ENCODE peak calls at places on chromosomes 13 and 19, in six cellular contexts. D is choroid plexus epithelial cell, Y is tibial artery, Q is astrocyte of the cerebellum, I is dorsolateral prefrontal cortex, R is body of pancreas. H is an unnamed sample.
A peak's percentile ranks its signal among the peaks of the same experiment; 100 is the strongest.

GRCh38 chr13:79709526-79709925 is 228.6 kb downstream of the NDFIP2 start:
- DNase-seq in R (no peak), Q (peak; percentile 22), Y (no peak), D (peak; percentile 22), I (no peak), H (no peak)

GRCh38 chr13:113401452-113402415 is 37.8 kb upstream of the GRTP1 start:
- DNase-seq in Q (no peak), D (no peak), I (peak; percentile 24), R (no peak), Y (no peak), H (no peak)

GRCh38 chr19:55418185-55418584 is 10.6 kb upstream of the UBE2S start:
- DNase-seq in D (peak; percentile 92), Y (no peak), R (peak; percentile 71), I (peak; percentile 52), Q (peak; percentile 76), H (no peak)

GRCh38 chr13:97198753-97199152 is 23.4 kb upstream of the MBNL2 start:
- DNase-seq in Q (no peak), I (no peak), Y (no peak), R (no peak), D (no peak), H (no peak)

GRCh38 chr13:45108716-45109706 is 11.3 kb upstream of the GTF2F2 start:
- DNase-seq in D (peak; percentile 99), I (no peak), Q (peak; percentile 68), Y (no peak), R (peak; percentile 13), H (no peak)

GRCh38 chr13:43284162-43284561 is 260.8 kb downstream of the DNAJC15 start:
- DNase-seq in Y (no peak), D (peak; percentile 56), Q (no peak), I (no peak), R (no peak), H (no peak)

GRCh38 chr13:43663474-43664090 is 123.2 kb downstream of the ENOX1 start:
- DNase-seq in I (no peak), Q (peak; percentile 0), Y (no peak), R (no peak), D (peak; percentile 26), H (no peak)

GRCh38 chr13:100175078-100175802 is 86.3 kb downstream of the PCCA start:
- DNase-seq in Q (no peak), D (no peak), Y (no peak), R (no peak), I (no peak), H (no peak)

GRCh38 chr13:44848956-44849748 is 140.1 kb downstream of the NUFIP1 start:
- DNase-seq in Y (peak; percentile 36), I (no peak), Q (no peak), R (no peak), D (peak; percentile 42), H (no peak)

GRCh38 chr19:7746903-7747884 is at the start of gene CD209:
- DNase-seq in D (no peak), Q (no peak), Y (no peak), I (no peak), R (no peak), H (no peak)

GRCh38 chr13:48110930-48111721 is 16.2 kb upstream of the MED4 start:
- DNase-seq in D (peak; percentile 36), Y (no peak), R (peak; percentile 10), I (no peak), Q (no peak), H (no peak)

GRCh38 chr19:47231215-47232054 is 436 bp upstream of the BBC3 start:
- DNase-seq in Q (no peak), I (peak; percentile 83), Y (peak; percentile 87), R (peak; percentile 94), D (peak; percentile 91), H (peak; percentile 94)

DNA sequence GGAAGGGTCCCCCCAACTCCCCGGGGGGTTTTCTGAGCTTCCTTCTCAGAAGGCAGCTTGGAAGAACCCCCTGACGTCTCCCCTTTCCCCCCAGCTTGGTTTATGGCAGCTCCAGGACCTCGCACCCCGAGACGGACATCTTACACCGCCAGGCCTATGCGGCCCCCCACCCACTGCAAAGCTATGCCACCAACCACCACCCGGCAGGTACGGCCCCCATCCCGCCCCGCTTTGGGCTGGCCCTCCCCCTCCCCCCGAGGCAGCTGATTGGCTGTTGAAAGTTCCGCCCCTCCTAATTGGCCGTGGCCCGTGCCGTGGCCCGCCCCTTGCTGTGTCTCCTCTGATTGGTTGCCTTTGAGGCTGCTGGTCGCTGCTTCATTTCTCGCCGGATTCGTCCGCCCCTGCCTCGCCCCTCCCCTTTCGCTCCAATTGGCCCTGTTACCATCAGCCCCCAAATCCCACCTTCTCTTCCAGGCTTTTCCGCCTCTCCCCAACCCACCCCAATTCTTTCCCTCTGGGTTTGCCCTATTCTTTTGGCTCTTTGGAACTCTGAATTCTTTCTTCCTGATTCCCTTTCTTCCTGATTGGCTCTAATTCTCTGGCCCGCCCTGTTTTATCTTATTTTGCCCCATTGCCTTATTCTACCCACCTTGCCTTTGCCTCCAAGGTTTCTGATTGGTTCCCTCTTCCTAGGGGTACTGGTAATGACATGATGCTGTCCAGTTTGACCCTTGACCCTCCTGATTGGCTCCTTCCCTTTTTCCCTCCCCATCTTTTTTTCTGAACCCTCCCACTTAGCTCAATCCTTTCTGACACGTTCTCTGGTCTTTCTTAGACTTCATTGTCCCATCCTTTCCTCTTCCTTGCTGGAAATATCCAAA is 2.5 kb downstream of the PRR12 start:
- DNase-seq in I (peak; percentile 95), D (peak; percentile 95), Q (peak; percentile 77), Y (peak; percentile 92), R (peak; percentile 93), H (peak; percentile 97)
- H3K4me3 ChIP-seq in I (peak overlapping the region; percentile 82), D (peak overlapping the region; percentile 83), Q (peak overlapping the region; percentile 89), Y (peak overlapping the region; percentile 96), R (no peak overlapping the region), H (peak overlapping the region; percentile 78)

DNA sequence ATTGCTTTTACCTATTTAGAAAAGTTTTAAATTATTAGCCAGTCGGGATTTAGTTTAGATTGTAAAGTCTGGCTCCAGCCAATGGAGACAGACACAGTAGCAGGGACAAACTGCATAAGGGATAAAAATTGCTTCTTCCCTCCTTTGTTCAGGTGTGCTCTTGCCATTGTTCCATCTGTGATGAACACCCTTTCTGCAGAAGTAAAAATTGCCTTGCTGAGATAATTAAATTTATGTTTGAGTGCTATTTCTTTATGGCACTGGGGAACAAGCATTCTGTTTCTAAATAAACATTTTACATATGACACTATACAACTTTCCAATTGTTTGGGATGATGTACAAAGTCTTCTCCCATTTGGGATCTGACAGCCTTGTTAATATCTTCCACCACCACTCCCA is 18.0 kb downstream of the OR7C2 start:
- DNase-seq in R (no peak), Y (no peak), I (no peak), D (no peak), Q (no peak), H (no peak)
- H3K4me3 ChIP-seq in R (no peak overlapping the region), Y (no peak overlapping the region), I (no peak overlapping the region), D (no peak overlapping the region), Q (no peak overlapping the region), H (no peak overlapping the region)

GRCh38 chr19:54151362-54152035 is 8.0 kb downstream of the LENG1 start:
- DNase-seq in R (no peak), Q (no peak), Y (no peak), I (no peak), D (no peak), H (no peak)
- H3K4me3 ChIP-seq in R (no peak overlapping the region), Q (no peak overlapping the region), Y (no peak overlapping the region), I (no peak overlapping the region), D (no peak overlapping the region), H (no peak overlapping the region)

GRCh38 chr13:50419466-50419865 is 404.2 kb downstream of the KCNRG start:
- DNase-seq in R (no peak), I (no peak), Y (no peak), Q (no peak), D (no peak), H (no peak)

GRCh38 chr13:50417597-50417996 is 402.4 kb downstream of the KCNRG start:
- DNase-seq in D (no peak), R (no peak), I (no peak), Y (no peak), Q (no peak), H (peak; percentile 44)

GRCh38 chr13:50421457-50422130 is 406.4 kb downstream of the KCNRG start:
- DNase-seq in D (no peak), I (no peak), Q (no peak), Y (no peak), R (no peak), H (no peak)

GRCh38 chr13:50420720-50421456 is 405.6 kb downstream of the KCNRG start:
- DNase-seq in R (no peak), D (no peak), Y (no peak), Q (no peak), I (no peak), H (no peak)

DNA sequence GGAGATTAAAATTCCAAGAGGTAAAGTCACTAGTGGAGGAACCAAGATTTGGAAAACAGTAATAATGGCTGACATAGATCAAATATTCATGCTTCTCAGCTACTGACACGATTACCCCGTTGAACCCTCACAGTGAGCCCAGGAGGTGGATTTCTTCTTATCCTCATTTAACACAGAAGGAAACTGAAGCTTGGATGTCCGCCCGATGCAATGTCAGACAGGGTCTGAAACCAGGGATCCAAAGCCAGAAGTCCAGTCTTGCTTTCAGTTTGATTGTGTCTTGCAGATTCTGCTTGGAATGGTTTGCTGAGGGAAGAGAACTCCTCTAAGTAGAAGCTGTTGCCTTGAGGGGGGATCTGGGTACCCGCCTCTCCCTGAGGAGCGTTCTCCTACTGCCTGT is 404.7 kb downstream of the KCNRG start:
- DNase-seq in R (no peak), D (no peak), Y (no peak), I (no peak), Q (no peak), H (no peak)
- H3K4me3 ChIP-seq in R (no peak overlapping the region), D (no peak overlapping the region), Y (no peak overlapping the region), I (peak overlapping the region; percentile 4), Q (no peak overlapping the region), H (peak overlapping the region; percentile 37)

GRCh38 chr19:50696065-50696425 is 23.6 kb downstream of the SHANK1 start:
- DNase-seq in Y (no peak), R (no peak), I (no peak), D (no peak), Q (no peak), H (no peak)
- H3K4me3 ChIP-seq in Y (no peak overlapping the region), R (no peak overlapping the region), I (peak overlapping the region; percentile 40), D (no peak overlapping the region), Q (no peak overlapping the region), H (no peak overlapping the region)

GRCh38 chr19:6261883-6262282 is 17.9 kb downstream of the MLLT1 start:
- DNase-seq in I (no peak), R (no peak), D (no peak), Y (no peak), Q (no peak), H (peak; percentile 31)
- H3K4me3 ChIP-seq in I (no peak overlapping the region), R (no peak overlapping the region), D (no peak overlapping the region), Y (no peak overlapping the region), Q (no peak overlapping the region), H (no peak overlapping the region)

DNA sequence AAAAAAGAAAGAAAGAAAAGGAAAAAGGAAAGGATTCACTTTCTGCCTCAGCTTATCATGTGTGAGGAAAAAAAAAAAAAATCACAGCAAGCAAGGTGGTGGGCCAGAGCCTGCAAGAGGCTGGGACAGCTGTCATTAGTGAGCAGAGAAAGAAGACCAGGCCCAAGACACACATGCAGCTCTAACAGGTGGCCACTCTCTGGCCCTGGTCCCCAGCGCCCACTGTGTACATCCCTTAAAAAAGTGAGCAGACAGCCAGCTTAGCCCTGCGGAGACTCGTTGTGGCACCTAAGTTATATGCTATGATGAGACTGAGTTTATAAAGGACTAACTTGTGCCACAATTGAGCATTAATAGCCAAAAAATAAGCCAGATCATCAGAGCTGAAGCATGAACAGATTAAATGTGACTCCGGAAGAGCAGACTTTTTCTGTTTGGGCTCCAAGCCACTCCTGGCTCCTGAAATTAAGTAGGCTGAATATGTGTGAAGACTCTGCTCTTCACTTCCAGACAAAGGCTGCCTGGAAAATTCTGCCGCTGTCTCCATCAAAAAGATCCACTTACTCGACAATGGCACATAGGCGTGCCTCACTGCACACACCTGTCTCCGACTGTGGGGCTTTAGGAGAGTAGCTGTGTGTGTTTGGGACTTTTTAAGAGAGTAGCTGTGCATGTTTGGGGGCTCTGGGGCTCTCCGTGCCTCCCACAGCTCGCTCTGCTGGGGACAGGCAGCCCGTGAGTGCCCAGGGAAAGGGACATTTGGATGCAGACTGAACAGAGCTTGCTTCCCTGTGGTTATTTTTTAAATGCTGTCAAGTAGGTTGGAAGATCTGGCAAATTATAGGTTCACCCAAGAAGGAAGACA is 55.0 kb downstream of the LATS2 start:
- DNase-seq in R (no peak), I (no peak), Y (peak; percentile 15), Q (no peak), D (no peak), H (no peak)
- H3K4me3 ChIP-seq in R (no peak overlapping the region), I (no peak overlapping the region), Y (no peak overlapping the region), Q (no peak overlapping the region), D (no peak overlapping the region), H (no peak overlapping the region)